ENCODE peak calls at places on chromosomes 2 and 18, in eight cellular contexts. W is RWPE2, R is H9, C is GM13977, D is K562, A is ovary, E is breast epithelium, J is Calu3. H is an unnamed sample.

GRCh38 chr2:196804381-196804780 is 4.8 kb downstream of the C2orf66 start:
- DNase-seq in E (no peak), R (no peak), D (no peak), C (no peak), A (no peak), J (no peak), W (no peak), H (no peak)

GRCh38 chr2:11568436-11568835 is 34.6 kb downstream of the GREB1 start:
- DNase-seq in W (no peak), J (no peak), R (no peak), A (no peak), D (no peak), E (no peak), C (no peak), H (no peak)

GRCh38 chr2:158745067-158745865 is 49.9 kb upstream of the DAPL1 start:
- DNase-seq in W (no peak), D (peak; percentile 58), A (peak; percentile 54), R (peak; percentile 74), C (peak; percentile 50), E (no peak), J (peak; percentile 51), H (no peak)

GRCh38 chr2:212940816-212941215 is 210.6 kb downstream of the IKZF2 start:
- DNase-seq in D (no peak), E (no peak), R (peak; percentile 70), J (peak; percentile 69), A (no peak), W (peak; percentile 76), C (no peak), H (no peak)

GRCh38 chr2:178152033-178152432 is 39.8 kb downstream of the RBM45 start:
- DNase-seq in A (no peak), R (no peak), E (no peak), W (no peak), C (no peak), J (no peak), D (no peak), H (no peak)

GRCh38 chr2:216362730-216363129 is 9.6 kb downstream of the MARCHF4 start:
- DNase-seq in R (no peak), W (peak; percentile 90), C (no peak), D (no peak), J (no peak), A (no peak), E (no peak), H (no peak)

GRCh38 chr2:157747695-157748370 is 119.2 kb upstream of the ACVR1C start:
- DNase-seq in E (no peak), W (no peak), A (no peak), C (peak; percentile 23), J (no peak), R (no peak), D (no peak), H (no peak)

GRCh38 chr18:79926306-79926705 is 25.1 kb downstream of the SLC66A2 start:
- DNase-seq in E (peak; percentile 20), W (no peak), J (no peak), D (no peak), A (peak; percentile 9), C (no peak), R (no peak), H (peak; percentile 56)

GRCh38 chr2:158782616-158783015 is 12.5 kb upstream of the DAPL1 start:
- DNase-seq in C (no peak), D (no peak), R (no peak), J (no peak), W (no peak), E (no peak), A (no peak), H (no peak)

GRCh38 chr2:230875347-230876315 is 10.9 kb downstream of the ITM2C start:
- DNase-seq in A (no peak), J (no peak), D (no peak), E (peak; percentile 44), R (no peak), C (no peak), W (no peak), H (no peak)

GRCh38 chr18:79493211-79493800 is 97.6 kb downstream of the NFATC1 start:
- DNase-seq in E (peak; percentile 50), W (peak; percentile 43), R (no peak), D (no peak), A (peak; percentile 5), C (no peak), J (no peak), H (peak; percentile 87)

GRCh38 chr2:188892632-188893031 is 81.5 kb upstream of the COL3A1 start:
- DNase-seq in A (no peak), W (no peak), J (no peak), R (no peak), D (no peak), E (no peak), C (no peak), H (no peak)

GRCh38 chr2:70829916-70830315 is 5.7 kb downstream of the CD207 start:
- DNase-seq in C (no peak), R (no peak), D (no peak), J (no peak), W (no peak), A (no peak), E (no peak), H (no peak)

GRCh38 chr2:202339052-202339870 is 36.9 kb upstream of the BMPR2 start:
- DNase-seq in D (no peak), A (no peak), C (no peak), E (no peak), R (no peak), J (no peak), W (no peak), H (no peak)

GRCh38 chr2:71879509-71880184 is 268.0 kb downstream of the CYP26B1 start:
- DNase-seq in C (no peak), A (no peak), E (no peak), J (no peak), W (no peak), R (no peak), D (no peak), H (no peak)

DNA sequence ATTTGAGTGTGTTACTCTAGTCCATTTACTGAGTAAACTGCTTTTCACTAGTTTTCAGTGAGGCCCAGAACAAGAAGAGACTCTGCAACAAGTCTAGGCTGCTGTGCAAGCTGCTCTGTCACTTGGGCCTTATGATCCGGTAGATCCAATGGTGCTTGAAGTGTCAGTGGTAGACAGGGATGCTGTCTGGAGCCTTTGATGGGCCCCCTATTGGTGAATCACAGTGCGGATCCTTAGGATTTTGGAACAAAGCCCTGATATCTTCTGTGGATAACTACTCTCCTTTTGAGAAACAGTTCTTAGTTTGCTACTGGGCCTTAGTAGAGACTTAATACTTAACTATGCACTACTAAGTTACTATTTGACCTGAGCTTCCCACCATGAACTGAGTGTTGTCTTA is 150.2 kb downstream of the TMEFF2 start:
- DNase-seq in C (no peak), A (no peak), J (no peak), W (no peak), E (no peak), R (no peak), D (no peak), H (no peak)
- TF ChIP-seq CTCF in C (no peak), A (no peak), J (no peak), W (no peak), E (no peak), R (peak; percentile 48), D (no peak), H (no peak)

DNA sequence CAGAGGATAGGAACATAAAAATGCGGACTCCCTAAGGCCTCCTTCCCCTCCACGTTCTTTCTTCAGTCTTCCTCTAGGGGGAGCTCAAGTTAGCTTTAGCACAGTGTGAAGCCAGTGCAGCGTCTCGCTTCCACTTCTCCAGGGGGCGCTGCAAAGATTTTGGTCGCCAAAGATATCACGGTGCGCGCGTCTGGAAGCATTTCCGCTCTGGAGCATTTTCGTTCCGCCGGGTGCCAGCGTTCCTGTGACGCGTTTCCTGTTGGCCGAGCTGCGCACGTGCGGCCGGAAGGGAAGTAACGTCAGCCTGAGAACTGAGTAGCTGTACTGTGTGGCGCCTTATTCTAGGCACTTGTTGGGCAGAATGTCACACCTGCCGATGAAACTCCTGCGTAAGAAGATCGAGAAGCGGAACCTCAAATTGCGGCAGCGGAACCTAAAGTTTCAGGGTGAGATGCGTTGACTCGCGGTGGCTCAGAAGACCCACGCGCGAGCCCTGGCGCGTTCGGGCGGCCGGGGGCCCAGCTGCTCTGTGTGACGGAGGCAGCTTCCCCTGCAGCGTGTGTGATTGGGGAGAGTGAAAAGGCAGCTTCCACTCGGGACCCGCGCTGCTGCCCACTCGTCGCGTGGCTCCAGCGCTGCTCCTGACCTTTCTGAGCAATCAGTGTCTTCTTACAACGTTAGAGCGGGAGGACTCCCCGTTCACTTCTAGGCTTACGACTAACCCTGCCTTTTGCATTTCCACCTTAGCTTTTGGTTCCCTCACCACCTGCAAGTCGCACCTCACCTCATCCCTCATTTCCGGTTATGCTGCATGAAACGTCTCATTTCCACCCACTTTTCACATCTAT is at the start of gene DDX18:
- DNase-seq in W (peak; percentile 95), A (peak; percentile 96), D (peak; percentile 99), R (peak; percentile 97), E (peak; percentile 95), C (peak; percentile 83), J (peak; percentile 96), H (peak; percentile 98)
- TF ChIP-seq CTCF in W (peak; percentile 99), A (peak; percentile 97), D (peak; percentile 100), R (peak; percentile 99), E (peak; percentile 91), C (peak; percentile 98), J (peak; percentile 98), H (peak; percentile 99)

DNA sequence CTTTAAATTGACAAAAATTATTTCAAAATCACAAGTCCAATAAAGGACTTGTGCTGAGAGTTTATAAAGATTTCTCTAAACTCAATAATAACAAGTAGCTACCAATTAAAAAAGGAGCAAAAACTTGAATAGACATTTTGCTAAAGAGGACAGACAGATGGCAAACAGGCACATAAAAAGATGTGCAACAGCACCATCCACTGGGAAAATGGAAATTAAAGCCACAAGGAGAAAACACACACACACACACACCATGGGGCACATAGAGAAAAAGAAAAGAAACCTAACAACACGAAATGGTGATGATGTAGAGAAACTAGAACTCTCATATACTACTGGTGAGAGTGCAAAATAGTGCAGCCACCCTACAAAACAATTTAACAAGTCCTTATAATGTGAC is 12.6 kb upstream of the SLC9A4 start:
- DNase-seq in R (no peak), J (no peak), E (no peak), D (peak; percentile 24), W (no peak), C (no peak), A (no peak), H (no peak)
- TF ChIP-seq CTCF in R (no peak), J (no peak), E (no peak), D (peak; percentile 47), W (no peak), C (no peak), A (no peak), H (no peak)

DNA sequence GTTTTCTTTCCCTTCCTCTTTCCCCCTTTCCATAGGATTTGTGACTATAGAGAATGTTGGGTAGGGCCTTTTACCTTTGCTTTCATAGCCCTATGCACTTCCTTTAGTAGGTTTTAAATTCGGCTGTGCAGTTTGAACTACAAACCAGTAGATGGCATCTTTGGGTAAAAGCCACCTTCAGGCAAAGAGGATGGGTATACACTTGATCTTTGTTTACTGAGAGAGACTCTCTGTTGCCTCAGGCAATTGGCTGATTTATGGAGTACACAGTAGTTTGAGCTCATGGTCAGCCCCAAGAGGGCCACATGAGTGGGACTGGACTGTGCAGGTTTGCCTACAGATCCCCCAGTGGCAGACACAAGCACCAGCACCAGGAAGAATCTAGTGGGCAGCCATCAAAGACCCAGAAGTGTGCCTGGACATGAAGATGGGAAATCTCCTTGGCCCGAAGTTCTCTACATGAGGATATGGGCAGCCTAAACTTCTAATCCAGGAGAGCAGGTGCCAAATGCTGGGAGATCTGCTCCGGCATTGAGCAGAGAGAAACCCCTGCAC is 1304.3 kb upstream of the DDX18 start:
- DNase-seq in J (peak; percentile 4), D (peak; percentile 1), A (no peak), R (peak; percentile 34), C (peak; percentile 5), E (no peak), W (no peak), H (no peak)
- TF ChIP-seq CTCF in J (peak; percentile 47), D (no peak), A (no peak), R (peak; percentile 77), C (peak; percentile 69), E (no peak), W (peak; percentile 68), H (peak; percentile 74)